ENCODE peak calls at places on chromosomes 12 and 14, in eight cellular contexts. One of them, this sample, is unnamed.

GRCh38 chr12:54262403-54262925 is 17.5 kb downstream of the CBX5 start:
- DNase-seq in caudate nucleus: no peak
- DNase-seq in neuronal stem cell: no peak
- DNase-seq in left ventricle myocardium inferior: no peak
- DNase-seq in upper lobe of right lung: no peak
- DNase-seq in epithelial cell of prostate: no peak
- DNase-seq in body of pancreas: no peak
- DNase-seq in breast epithelium: no peak
- DNase-seq in this sample: no peak

GRCh38 chr12:91460457-91460856 is 277.8 kb upstream of the DCN start:
- DNase-seq in breast epithelium: no peak
- DNase-seq in upper lobe of right lung: no peak
- DNase-seq in body of pancreas: no peak
- DNase-seq in neuronal stem cell: no peak
- DNase-seq in left ventricle myocardium inferior: no peak
- DNase-seq in caudate nucleus: no peak
- DNase-seq in epithelial cell of prostate: no peak
- DNase-seq in this sample: no peak

GRCh38 chr12:442235-442884 is 17.4 kb upstream of the B4GALNT3 start:
- DNase-seq in left ventricle myocardium inferior: no peak
- DNase-seq in breast epithelium: no peak
- DNase-seq in epithelial cell of prostate: no peak
- DNase-seq in upper lobe of right lung: no peak
- DNase-seq in body of pancreas: peak
- DNase-seq in neuronal stem cell: peak
- DNase-seq in caudate nucleus: no peak
- DNase-seq in this sample: peak

GRCh38 chr12:97275261-97276197 is 187.1 kb upstream of the RMST start:
- DNase-seq in epithelial cell of prostate: no peak
- DNase-seq in upper lobe of right lung: no peak
- DNase-seq in caudate nucleus: peak
- DNase-seq in body of pancreas: peak
- DNase-seq in neuronal stem cell: peak
- DNase-seq in left ventricle myocardium inferior: no peak
- DNase-seq in breast epithelium: peak
- DNase-seq in this sample: no peak

GRCh38 chr12:55642275-55643068 is 5.8 kb downstream of the OR10P1 start:
- DNase-seq in upper lobe of right lung: no peak
- DNase-seq in caudate nucleus: no peak
- DNase-seq in neuronal stem cell: no peak
- DNase-seq in body of pancreas: no peak
- DNase-seq in left ventricle myocardium inferior: no peak
- DNase-seq in epithelial cell of prostate: no peak
- DNase-seq in breast epithelium: no peak
- DNase-seq in this sample: no peak

GRCh38 chr14:59301354-59301753 is 112.9 kb downstream of the DAAM1 start:
- DNase-seq in caudate nucleus: no peak
- DNase-seq in body of pancreas: no peak
- DNase-seq in neuronal stem cell: no peak
- DNase-seq in left ventricle myocardium inferior: no peak
- DNase-seq in breast epithelium: no peak
- DNase-seq in upper lobe of right lung: no peak
- DNase-seq in epithelial cell of prostate: no peak
- DNase-seq in this sample: no peak

GRCh38 chr14:30214456-30215090 is 286.9 kb upstream of the PRKD1 start:
- DNase-seq in upper lobe of right lung: no peak
- DNase-seq in left ventricle myocardium inferior: no peak
- DNase-seq in epithelial cell of prostate: peak
- DNase-seq in neuronal stem cell: peak
- DNase-seq in body of pancreas: peak
- DNase-seq in breast epithelium: peak
- DNase-seq in caudate nucleus: no peak
- DNase-seq in this sample: no peak

GRCh38 chr14:55221186-55221585 is 29.8 kb upstream of the DLGAP5 start:
- DNase-seq in caudate nucleus: no peak
- DNase-seq in body of pancreas: no peak
- DNase-seq in left ventricle myocardium inferior: no peak
- DNase-seq in neuronal stem cell: no peak
- DNase-seq in epithelial cell of prostate: peak
- DNase-seq in breast epithelium: no peak
- DNase-seq in upper lobe of right lung: no peak
- DNase-seq in this sample: no peak

GRCh38 chr14:20818861-20819260 is 16.2 kb upstream of the RNASE1 start:
- DNase-seq in caudate nucleus: no peak
- DNase-seq in upper lobe of right lung: no peak
- DNase-seq in breast epithelium: no peak
- DNase-seq in epithelial cell of prostate: no peak
- DNase-seq in neuronal stem cell: no peak
- DNase-seq in left ventricle myocardium inferior: no peak
- DNase-seq in body of pancreas: peak
- DNase-seq in this sample: no peak

GRCh38 chr14:94136575-94137331 is 7.3 kb upstream of the IFI27L2 start:
- DNase-seq in upper lobe of right lung: peak
- DNase-seq in body of pancreas: peak
- DNase-seq in caudate nucleus: peak
- DNase-seq in neuronal stem cell: peak
- DNase-seq in breast epithelium: peak
- DNase-seq in left ventricle myocardium inferior: peak
- DNase-seq in epithelial cell of prostate: no peak
- DNase-seq in this sample: peak

GRCh38 chr12:101697930-101698781 is 716 bp downstream of the CHPT1 start:
- DNase-seq in epithelial cell of prostate: no peak
- DNase-seq in neuronal stem cell: peak
- DNase-seq in left ventricle myocardium inferior: peak
- DNase-seq in upper lobe of right lung: peak
- DNase-seq in caudate nucleus: peak
- DNase-seq in body of pancreas: peak
- DNase-seq in breast epithelium: peak
- DNase-seq in this sample: no peak

GRCh38 chr14:77403798-77404197 is 19.5 kb downstream of the NOXRED1 start:
- DNase-seq in epithelial cell of prostate: no peak
- DNase-seq in caudate nucleus: no peak
- DNase-seq in neuronal stem cell: no peak
- DNase-seq in body of pancreas: no peak
- DNase-seq in upper lobe of right lung: no peak
- DNase-seq in breast epithelium: no peak
- DNase-seq in left ventricle myocardium inferior: no peak
- DNase-seq in this sample: no peak

GRCh38 chr14:81427348-81428058 is 27.4 kb upstream of the STON2 start:
- DNase-seq in neuronal stem cell: no peak
- DNase-seq in breast epithelium: no peak
- DNase-seq in epithelial cell of prostate: no peak
- DNase-seq in upper lobe of right lung: no peak
- DNase-seq in left ventricle myocardium inferior: peak
- DNase-seq in body of pancreas: no peak
- DNase-seq in caudate nucleus: no peak
- DNase-seq in this sample: no peak

GRCh38 chr12:20024194-20024593 is 344.1 kb upstream of the PDE3A start:
- DNase-seq in neuronal stem cell: no peak
- DNase-seq in left ventricle myocardium inferior: no peak
- DNase-seq in body of pancreas: no peak
- DNase-seq in caudate nucleus: no peak
- DNase-seq in breast epithelium: no peak
- DNase-seq in upper lobe of right lung: no peak
- DNase-seq in epithelial cell of prostate: no peak
- DNase-seq in this sample: no peak

DNA sequence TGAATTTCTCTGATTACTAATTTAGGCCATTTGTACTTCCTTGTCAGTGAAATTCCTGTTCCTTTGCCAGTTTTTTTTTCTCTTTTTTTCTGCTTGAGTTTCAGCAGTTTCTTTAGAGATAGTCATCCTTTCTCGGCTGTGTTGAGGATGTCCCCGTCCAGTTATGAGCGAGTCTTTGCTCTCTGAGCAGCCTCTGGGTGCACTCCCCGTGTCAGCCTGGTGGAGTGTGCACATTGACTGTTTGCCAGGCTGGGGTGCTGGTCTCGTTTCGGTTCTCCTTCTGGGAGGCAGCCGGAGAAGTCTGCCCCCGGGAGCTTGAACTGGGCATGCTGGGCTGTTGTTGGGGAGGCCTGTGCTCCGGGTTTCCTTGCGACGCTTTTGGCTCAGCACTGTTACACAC is 3.0 kb downstream of the PACS2 start:
- DNase-seq in upper lobe of right lung: no peak
- DNase-seq in epithelial cell of prostate: no peak
- DNase-seq in breast epithelium: no peak
- DNase-seq in caudate nucleus: no peak
- DNase-seq in body of pancreas: no peak
- DNase-seq in left ventricle myocardium inferior: peak
- DNase-seq in neuronal stem cell: no peak
- DNase-seq in this sample: no peak
- H3K27ac ChIP-seq in upper lobe of right lung: no peak
- H3K27ac ChIP-seq in epithelial cell of prostate: no peak
- H3K27ac ChIP-seq in breast epithelium: peak
- H3K27ac ChIP-seq in caudate nucleus: no peak
- H3K27ac ChIP-seq in body of pancreas: peak
- H3K27ac ChIP-seq in left ventricle myocardium inferior: peak
- H3K27ac ChIP-seq in neuronal stem cell: no peak
- H3K27ac ChIP-seq in this sample: no peak

GRCh38 chr12:88958153-88958552 is 377.9 kb upstream of the KITLG start:
- DNase-seq in neuronal stem cell: no peak
- DNase-seq in breast epithelium: no peak
- DNase-seq in upper lobe of right lung: no peak
- DNase-seq in left ventricle myocardium inferior: no peak
- DNase-seq in body of pancreas: no peak
- DNase-seq in epithelial cell of prostate: no peak
- DNase-seq in caudate nucleus: no peak
- DNase-seq in this sample: no peak

GRCh38 chr12:88960213-88960878 is 380.1 kb upstream of the KITLG start:
- DNase-seq in breast epithelium: no peak
- DNase-seq in left ventricle myocardium inferior: no peak
- DNase-seq in body of pancreas: no peak
- DNase-seq in caudate nucleus: no peak
- DNase-seq in upper lobe of right lung: no peak
- DNase-seq in epithelial cell of prostate: no peak
- DNase-seq in neuronal stem cell: no peak
- DNase-seq in this sample: no peak

GRCh38 chr12:88955541-88955940 is 375.3 kb upstream of the KITLG start:
- DNase-seq in epithelial cell of prostate: no peak
- DNase-seq in caudate nucleus: no peak
- DNase-seq in upper lobe of right lung: no peak
- DNase-seq in body of pancreas: no peak
- DNase-seq in breast epithelium: no peak
- DNase-seq in left ventricle myocardium inferior: no peak
- DNase-seq in neuronal stem cell: no peak
- DNase-seq in this sample: no peak

GRCh38 chr12:88957358-88957757 is 377.1 kb upstream of the KITLG start:
- DNase-seq in upper lobe of right lung: no peak
- DNase-seq in epithelial cell of prostate: no peak
- DNase-seq in caudate nucleus: no peak
- DNase-seq in breast epithelium: no peak
- DNase-seq in left ventricle myocardium inferior: no peak
- DNase-seq in neuronal stem cell: no peak
- DNase-seq in body of pancreas: no peak
- DNase-seq in this sample: no peak

GRCh38 chr12:88958961-88959360 is 378.7 kb upstream of the KITLG start:
- DNase-seq in upper lobe of right lung: no peak
- DNase-seq in caudate nucleus: no peak
- DNase-seq in epithelial cell of prostate: no peak
- DNase-seq in breast epithelium: no peak
- DNase-seq in neuronal stem cell: no peak
- DNase-seq in left ventricle myocardium inferior: no peak
- DNase-seq in body of pancreas: no peak
- DNase-seq in this sample: no peak
- H3K27ac ChIP-seq in upper lobe of right lung: no peak
- H3K27ac ChIP-seq in caudate nucleus: no peak
- H3K27ac ChIP-seq in epithelial cell of prostate: no peak
- H3K27ac ChIP-seq in breast epithelium: no peak
- H3K27ac ChIP-seq in neuronal stem cell: no peak
- H3K27ac ChIP-seq in left ventricle myocardium inferior: peak
- H3K27ac ChIP-seq in body of pancreas: no peak
- H3K27ac ChIP-seq in this sample: no peak

GRCh38 chr14:51535443-51536044 is 116.2 kb upstream of the FRMD6 start:
- DNase-seq in body of pancreas: no peak
- DNase-seq in breast epithelium: no peak
- DNase-seq in caudate nucleus: no peak
- DNase-seq in neuronal stem cell: no peak
- DNase-seq in epithelial cell of prostate: no peak
- DNase-seq in upper lobe of right lung: no peak
- DNase-seq in left ventricle myocardium inferior: no peak
- DNase-seq in this sample: no peak
- H3K27ac ChIP-seq in body of pancreas: no peak
- H3K27ac ChIP-seq in breast epithelium: peak
- H3K27ac ChIP-seq in caudate nucleus: no peak
- H3K27ac ChIP-seq in neuronal stem cell: no peak
- H3K27ac ChIP-seq in epithelial cell of prostate: peak
- H3K27ac ChIP-seq in upper lobe of right lung: no peak
- H3K27ac ChIP-seq in left ventricle myocardium inferior: no peak
- H3K27ac ChIP-seq in this sample: peak

GRCh38 chr12:50528800-50529199 is 24.0 kb downstream of the DIP2B start:
- DNase-seq in upper lobe of right lung: no peak
- DNase-seq in breast epithelium: no peak
- DNase-seq in neuronal stem cell: no peak
- DNase-seq in left ventricle myocardium inferior: no peak
- DNase-seq in body of pancreas: no peak
- DNase-seq in caudate nucleus: no peak
- DNase-seq in epithelial cell of prostate: no peak
- DNase-seq in this sample: no peak
- H3K27ac ChIP-seq in upper lobe of right lung: no peak
- H3K27ac ChIP-seq in breast epithelium: no peak
- H3K27ac ChIP-seq in neuronal stem cell: no peak
- H3K27ac ChIP-seq in left ventricle myocardium inferior: no peak
- H3K27ac ChIP-seq in body of pancreas: peak
- H3K27ac ChIP-seq in caudate nucleus: no peak
- H3K27ac ChIP-seq in epithelial cell of prostate: peak
- H3K27ac ChIP-seq in this sample: no peak

DNA sequence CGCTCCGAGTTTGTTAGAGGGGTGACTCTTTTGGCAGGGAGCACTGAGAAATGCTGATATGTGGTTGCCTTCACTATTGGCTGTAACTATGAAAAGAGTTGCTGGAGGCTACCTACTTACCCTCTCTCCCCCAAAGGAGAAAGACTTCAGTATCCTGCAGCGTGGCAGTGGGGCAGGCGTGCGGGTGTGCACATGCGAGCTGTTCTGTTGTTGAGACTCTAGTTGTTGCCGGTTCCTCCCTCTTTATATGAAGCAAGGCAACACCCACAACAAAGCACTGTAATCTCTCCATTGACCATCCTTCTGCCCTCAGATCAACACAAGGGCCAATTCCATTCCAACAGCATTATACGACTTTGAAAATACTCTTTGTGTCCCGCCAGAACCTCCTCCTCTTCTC is 259.4 kb downstream of the CACNA1C start:
- DNase-seq in neuronal stem cell: no peak
- DNase-seq in body of pancreas: no peak
- DNase-seq in breast epithelium: no peak
- DNase-seq in upper lobe of right lung: no peak
- DNase-seq in epithelial cell of prostate: no peak
- DNase-seq in left ventricle myocardium inferior: no peak
- DNase-seq in caudate nucleus: no peak
- DNase-seq in this sample: no peak
- H3K27ac ChIP-seq in neuronal stem cell: no peak
- H3K27ac ChIP-seq in body of pancreas: no peak
- H3K27ac ChIP-seq in breast epithelium: no peak
- H3K27ac ChIP-seq in upper lobe of right lung: no peak
- H3K27ac ChIP-seq in epithelial cell of prostate: no peak
- H3K27ac ChIP-seq in left ventricle myocardium inferior: no peak
- H3K27ac ChIP-seq in caudate nucleus: no peak
- H3K27ac ChIP-seq in this sample: no peak